ENCODE peak calls at places on chromosomes 16 and 17, in five cellular contexts. One of them, this sample, is unnamed.

GRCh38 chr17:3221850-3222249 is 14.4 kb downstream of the OR1A1 start:
- DNase-seq in mesenchymal stem cell: no peak
- DNase-seq in H9: no peak
- DNase-seq in trophoblast cell: no peak
- DNase-seq in H1: no peak
- DNase-seq in this sample: no peak

GRCh38 chr16:20889625-20890275 is 10.4 kb downstream of the DCUN1D3 start:
- DNase-seq in H9: no peak
- DNase-seq in trophoblast cell: peak
- DNase-seq in mesenchymal stem cell: no peak
- DNase-seq in H1: no peak
- DNase-seq in this sample: no peak

GRCh38 chr16:29302976-29303375 is 103.5 kb downstream of the NPIPB11 start:
- DNase-seq in H9: no peak
- DNase-seq in H1: no peak
- DNase-seq in mesenchymal stem cell: no peak
- DNase-seq in trophoblast cell: no peak
- DNase-seq in this sample: no peak

GRCh38 chr17:7446669-7447068 is 1.8 kb downstream of the CHRNB1 start:
- DNase-seq in trophoblast cell: no peak
- DNase-seq in H1: no peak
- DNase-seq in mesenchymal stem cell: no peak
- DNase-seq in H9: peak
- DNase-seq in this sample: no peak

GRCh38 chr16:21023509-21024202 is 123.1 kb downstream of the LYRM1 start:
- DNase-seq in trophoblast cell: no peak
- DNase-seq in mesenchymal stem cell: no peak
- DNase-seq in H9: no peak
- DNase-seq in H1: no peak
- DNase-seq in this sample: no peak

GRCh38 chr16:66408181-66409048 is 18.7 kb upstream of the BEAN1 start:
- DNase-seq in H1: no peak
- DNase-seq in mesenchymal stem cell: peak
- DNase-seq in trophoblast cell: peak
- DNase-seq in H9: no peak
- DNase-seq in this sample: no peak

GRCh38 chr16:28157768-28158535 is 53.8 kb downstream of the XPO6 start:
- DNase-seq in mesenchymal stem cell: peak
- DNase-seq in trophoblast cell: peak
- DNase-seq in H9: no peak
- DNase-seq in H1: no peak
- DNase-seq in this sample: no peak

GRCh38 chr17:15123593-15124590 is 141.2 kb downstream of the PMP22 start:
- DNase-seq in mesenchymal stem cell: peak
- DNase-seq in trophoblast cell: peak
- DNase-seq in H1: no peak
- DNase-seq in H9: no peak
- DNase-seq in this sample: no peak

GRCh38 chr17:53571342-53571741 is 251.4 kb upstream of the KIF2B start:
- DNase-seq in H1: no peak
- DNase-seq in trophoblast cell: no peak
- DNase-seq in H9: no peak
- DNase-seq in mesenchymal stem cell: peak
- DNase-seq in this sample: no peak

DNA sequence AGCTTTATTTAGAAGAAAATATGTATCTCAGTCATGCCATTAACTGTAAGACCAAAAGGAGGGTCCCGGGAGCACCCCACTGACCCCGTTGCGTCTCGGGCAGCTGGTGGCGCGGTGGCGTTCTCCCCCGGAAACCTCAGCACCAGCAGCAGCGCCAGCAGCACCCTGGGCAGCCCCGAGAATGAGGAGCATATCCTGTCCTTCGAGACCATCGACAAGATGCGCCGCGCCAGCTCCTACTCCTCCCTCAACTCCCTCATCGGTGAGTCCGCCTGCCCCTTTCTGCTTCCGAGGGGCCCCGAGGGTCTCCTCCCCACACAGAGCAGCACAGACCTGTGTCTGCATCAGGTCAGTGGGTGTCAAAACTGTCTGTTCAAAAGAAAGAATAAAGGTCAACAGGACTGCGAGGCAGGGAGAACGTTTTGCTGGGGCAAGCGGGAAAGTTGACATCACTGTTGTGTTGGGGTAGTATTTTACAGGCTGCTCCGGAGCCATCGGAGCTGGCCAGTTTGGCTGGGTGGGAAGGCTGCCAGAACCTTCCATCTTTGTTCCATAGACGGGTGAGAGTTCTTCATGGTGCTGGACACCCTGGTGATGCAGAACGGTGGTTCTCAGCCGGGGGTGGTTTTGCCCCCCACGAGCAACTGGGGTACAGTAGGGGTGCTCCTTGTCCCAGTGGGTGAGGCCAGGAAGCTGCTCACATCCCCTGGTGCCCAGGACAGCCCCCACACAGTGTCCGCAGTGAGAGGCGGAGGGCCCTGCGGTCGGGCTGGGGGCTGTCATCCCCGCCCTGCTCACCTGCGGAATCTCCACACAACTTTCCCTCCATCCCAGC is 97.8 kb upstream of the CHMP6 start:
- DNase-seq in H9: no peak
- DNase-seq in mesenchymal stem cell: no peak
- DNase-seq in trophoblast cell: no peak
- DNase-seq in H1: no peak
- DNase-seq in this sample: no peak
- H4K8ac ChIP-seq in H9: no peak
- H4K8ac ChIP-seq in mesenchymal stem cell: peak
- H4K8ac ChIP-seq in trophoblast cell: no peak
- H4K8ac ChIP-seq in H1: peak
- H4K8ac ChIP-seq in this sample: no peak

DNA sequence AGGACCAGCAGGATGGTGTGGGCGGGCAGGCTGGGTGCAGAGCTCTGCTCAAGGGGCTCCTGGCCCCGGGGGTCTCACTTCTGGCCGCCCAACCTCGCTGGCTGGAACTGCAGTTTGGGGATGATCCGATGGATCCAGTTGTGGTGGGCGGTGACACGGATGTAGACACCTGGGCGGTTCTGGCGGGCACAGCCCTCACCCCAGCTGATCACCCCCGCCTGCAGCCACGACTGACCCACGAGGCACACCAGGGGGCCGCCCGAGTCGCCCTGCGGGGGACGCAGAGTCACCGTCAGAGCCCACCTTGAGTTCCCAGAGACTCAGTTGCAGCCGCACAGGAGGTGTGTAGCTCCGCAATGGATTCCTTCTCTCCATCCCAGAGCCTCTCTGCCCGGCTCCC is 7.5 kb downstream of the PRSS27 start:
- DNase-seq in H1: no peak
- DNase-seq in mesenchymal stem cell: no peak
- DNase-seq in H9: no peak
- DNase-seq in trophoblast cell: no peak
- DNase-seq in this sample: no peak
- H2BK12ac ChIP-seq in H1: no peak
- H2BK12ac ChIP-seq in mesenchymal stem cell: no peak
- H2BK12ac ChIP-seq in H9: no peak
- H2BK12ac ChIP-seq in trophoblast cell: no peak
- H2BK12ac ChIP-seq in this sample: no peak

GRCh38 chr16:73230651-73231050 is 182.7 kb upstream of the ZFHX3 start:
- DNase-seq in H1: no peak
- DNase-seq in H9: no peak
- DNase-seq in mesenchymal stem cell: no peak
- DNase-seq in trophoblast cell: no peak
- DNase-seq in this sample: no peak

GRCh38 chr16:73231379-73231778 is 183.5 kb upstream of the ZFHX3 start:
- DNase-seq in mesenchymal stem cell: no peak
- DNase-seq in trophoblast cell: no peak
- DNase-seq in H1: no peak
- DNase-seq in H9: no peak
- DNase-seq in this sample: no peak

GRCh38 chr16:73225983-73226382 is 178.1 kb upstream of the ZFHX3 start:
- DNase-seq in H9: no peak
- DNase-seq in H1: no peak
- DNase-seq in mesenchymal stem cell: no peak
- DNase-seq in trophoblast cell: no peak
- DNase-seq in this sample: no peak

GRCh38 chr16:73226675-73227074 is 178.7 kb upstream of the ZFHX3 start:
- DNase-seq in trophoblast cell: no peak
- DNase-seq in mesenchymal stem cell: no peak
- DNase-seq in H1: no peak
- DNase-seq in H9: no peak
- DNase-seq in this sample: no peak

DNA sequence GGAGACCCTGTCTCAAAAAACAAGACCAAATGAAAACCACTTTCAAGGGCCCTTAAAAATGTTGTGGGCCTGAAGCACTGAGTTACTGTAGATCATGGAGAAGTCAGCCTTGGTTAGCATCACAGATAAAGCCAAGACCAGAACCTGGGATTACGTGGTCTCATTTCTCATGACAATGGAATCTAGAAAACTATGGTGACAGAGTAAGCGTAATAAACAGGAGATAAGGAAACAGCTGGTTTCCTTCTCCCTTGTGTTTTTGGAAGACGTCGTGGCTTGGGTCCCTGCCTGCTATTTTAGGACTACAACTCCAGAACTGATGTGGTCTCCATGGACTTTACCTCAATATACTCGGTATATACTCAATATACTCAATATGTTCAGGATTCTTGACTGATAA is 180.7 kb upstream of the ZFHX3 start:
- DNase-seq in mesenchymal stem cell: peak
- DNase-seq in H1: no peak
- DNase-seq in trophoblast cell: peak
- DNase-seq in H9: no peak
- DNase-seq in this sample: no peak
- H2BK120ac ChIP-seq in mesenchymal stem cell: no peak
- H2BK120ac ChIP-seq in H1: no peak
- H2BK120ac ChIP-seq in trophoblast cell: no peak
- H2BK120ac ChIP-seq in H9: no peak
- H2BK120ac ChIP-seq in this sample: no peak

DNA sequence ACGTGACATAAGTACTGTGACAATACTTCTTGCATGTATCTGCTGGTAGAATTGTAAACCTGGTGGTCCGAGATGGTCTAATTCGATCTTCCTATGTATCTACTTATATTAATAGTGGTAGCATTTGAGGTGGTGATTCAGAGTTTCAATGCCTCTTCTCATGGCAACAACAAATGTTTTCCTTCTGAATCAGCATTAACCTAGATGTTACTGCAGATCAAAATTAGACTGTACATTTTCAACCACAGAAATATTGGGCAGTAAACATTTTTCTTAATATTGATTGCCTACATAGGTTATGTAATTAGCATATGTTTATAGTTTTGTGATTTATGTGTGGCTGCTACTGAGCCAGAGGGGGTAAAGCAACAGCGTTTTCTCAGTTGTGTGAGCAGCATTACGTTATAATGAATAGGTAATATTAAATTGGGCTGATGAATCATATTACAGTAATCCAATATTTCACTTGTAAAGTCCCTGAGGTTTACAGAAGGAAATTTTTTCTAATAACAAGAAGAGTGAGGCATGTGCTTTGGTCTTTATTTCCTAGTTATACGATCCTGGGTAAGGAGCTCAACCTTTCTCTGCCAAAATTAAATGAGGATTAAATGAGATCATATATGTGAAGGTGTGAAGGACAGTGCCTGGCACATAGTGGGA is 18.8 kb upstream of the BMERB1 start:
- DNase-seq in H1: no peak
- DNase-seq in H9: no peak
- DNase-seq in mesenchymal stem cell: no peak
- DNase-seq in trophoblast cell: peak
- DNase-seq in this sample: no peak
- H4K8ac ChIP-seq in H1: no peak
- H4K8ac ChIP-seq in H9: no peak
- H4K8ac ChIP-seq in mesenchymal stem cell: no peak
- H4K8ac ChIP-seq in trophoblast cell: no peak
- H4K8ac ChIP-seq in this sample: no peak

DNA sequence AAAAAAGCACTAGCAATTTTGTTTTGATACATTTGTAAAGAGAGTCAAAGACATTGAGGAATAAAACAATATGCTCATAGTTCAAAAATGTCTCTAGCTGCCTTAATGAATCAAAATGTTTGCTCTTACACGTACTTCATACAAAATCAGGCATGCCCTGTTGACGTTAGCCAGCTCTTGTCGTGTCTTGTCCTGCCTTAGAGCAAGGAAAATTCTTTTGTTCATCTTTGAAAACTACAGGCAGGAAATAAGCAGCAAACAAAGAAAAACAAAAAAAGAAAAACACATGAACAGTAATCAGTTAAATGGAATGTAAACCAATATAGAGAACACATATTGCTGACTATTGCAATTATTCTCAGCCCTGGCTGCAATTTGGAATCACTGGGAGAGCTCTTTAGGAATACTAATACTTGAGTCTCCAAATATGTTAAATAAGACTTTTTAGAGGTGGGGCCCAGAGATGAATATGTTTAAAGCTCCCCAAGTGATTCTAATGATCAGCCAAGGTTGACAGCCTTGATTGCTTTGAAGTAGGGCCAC is 1.7 kb downstream of the CAPNS2 start:
- DNase-seq in H1: no peak
- DNase-seq in mesenchymal stem cell: no peak
- DNase-seq in trophoblast cell: no peak
- DNase-seq in H9: no peak
- DNase-seq in this sample: no peak
- H2BK12ac ChIP-seq in H1: no peak
- H2BK12ac ChIP-seq in mesenchymal stem cell: no peak
- H2BK12ac ChIP-seq in trophoblast cell: peak
- H2BK12ac ChIP-seq in H9: no peak
- H2BK12ac ChIP-seq in this sample: no peak